ENCODE peak calls at places on chromosomes 4 and X, in eight cellular contexts. E, H, Z, O, K, Y, L and B are unnamed samples.
A peak's percentile ranks its signal among the peaks of the same experiment; 100 is the strongest.

GRCh38 chrX:114626323-114626722 is 42.4 kb downstream of the HTR2C start:
- DNase-seq in H (no peak), Z (no peak), E (no peak), L (no peak), K (no peak), Y (peak; percentile 4), O (no peak), B (no peak)

GRCh38 chr4:185108669-185109068 is 34.4 kb upstream of the SLC25A4 start:
- DNase-seq in E (no peak), H (no peak), Z (no peak), Y (no peak), K (no peak), L (no peak), O (no peak), B (no peak)

GRCh38 chr4:184275766-184276165 is 58.1 kb upstream of the ENPP6 start:
- DNase-seq in O (no peak), L (no peak), E (no peak), K (no peak), H (no peak), Y (no peak), Z (no peak), B (no peak)

GRCh38 chrX:53239474-53239873 is 14.5 kb upstream of the KDM5C start:
- DNase-seq in Y (no peak), Z (no peak), E (no peak), H (no peak), K (no peak), L (no peak), O (no peak), B (no peak)

GRCh38 chrX:107324493-107325310 is 118.3 kb downstream of the DNAAF6 start:
- DNase-seq in K (no peak), Z (no peak), H (no peak), Y (peak; percentile 90), O (peak; percentile 0), L (no peak), E (no peak), B (no peak)

GRCh38 chrX:131441033-131441432 is 102.8 kb upstream of the OR13H1 start:
- DNase-seq in K (no peak), Y (no peak), O (no peak), E (no peak), Z (no peak), L (no peak), H (no peak), B (no peak)

GRCh38 chrX:78024349-78025108 is 55.1 kb upstream of the PGAM4 start:
- DNase-seq in E (no peak), O (peak; percentile 5), Y (no peak), Z (peak; percentile 11), H (peak; percentile 17), L (no peak), K (no peak), B (no peak)

GRCh38 chr4:182620111-182620980 is 296.8 kb downstream of the DCTD start:
- DNase-seq in E (no peak), L (no peak), O (no peak), H (no peak), Y (no peak), K (no peak), Z (no peak), B (no peak)

GRCh38 chrX:54230440-54231148 is 47.5 kb upstream of the FAM120C start:
- DNase-seq in E (no peak), K (no peak), Z (no peak), L (no peak), Y (no peak), O (no peak), H (no peak), B (no peak)

GRCh38 chr4:7648813-7649395 is 214.2 kb upstream of the PSAPL1 start:
- DNase-seq in H (no peak), L (no peak), O (no peak), K (no peak), Y (no peak), E (no peak), Z (no peak), B (no peak)

GRCh38 chrX:11334165-11334564 is 41.0 kb downstream of the AMELX start:
- DNase-seq in O (no peak), Y (no peak), H (no peak), L (no peak), E (no peak), Z (no peak), K (no peak), B (no peak)

GRCh38 chr4:88008624-88009235 is 1.3 kb downstream of the PKD2 start:
- DNase-seq in Z (no peak), E (no peak), H (no peak), K (no peak), O (peak; percentile 48), Y (no peak), L (no peak), B (no peak)

GRCh38 chr4:183173580-183174526 is 74.8 kb downstream of the WWC2 start:
- DNase-seq in H (no peak), E (no peak), K (no peak), Z (no peak), L (no peak), O (peak; percentile 84), Y (no peak), B (no peak)

GRCh38 chr4:81516241-81516640 is 44.5 kb upstream of the RASGEF1B start:
- DNase-seq in K (no peak), Y (no peak), L (no peak), Z (no peak), E (no peak), H (no peak), O (no peak), B (no peak)

GRCh38 chr4:84028340-84028739 is 470.8 kb downstream of the NKX6-1 start:
- DNase-seq in O (no peak), K (no peak), E (no peak), Z (no peak), Y (no peak), H (no peak), L (no peak), B (no peak)

GRCh38 chrX:130109429-130110378 is 593 bp downstream of the ELF4 start:
- DNase-seq in L (no peak), Y (peak; percentile 46), O (no peak), Z (no peak), H (no peak), K (no peak), E (no peak), B (no peak)

GRCh38 chrX:38805294-38806053 is 4.2 kb downstream of the MID1IP1 start:
- DNase-seq in L (peak; percentile 56), Y (peak; percentile 30), K (peak; percentile 26), Z (peak; percentile 63), O (peak; percentile 72), E (peak; percentile 15), H (peak; percentile 61), B (no peak)

GRCh38 chrX:78708171-78708570 is 39.3 kb upstream of the LPAR4 start:
- DNase-seq in K (no peak), Y (no peak), O (peak; percentile 10), Z (no peak), H (no peak), L (no peak), E (peak; percentile 1), B (no peak)

GRCh38 chrX:155242300-155242699 is 22.0 kb downstream of the RAB39B start:
- DNase-seq in O (no peak), Y (no peak), E (no peak), Z (no peak), K (no peak), H (no peak), L (no peak), B (no peak)

GRCh38 chr4:148076964-148077363 is 345.1 kb downstream of the ARHGAP10 start:
- DNase-seq in L (no peak), K (no peak), O (no peak), Y (no peak), H (no peak), E (no peak), Z (no peak), B (no peak)